ENCODE peak calls at places on chromosomes 4 and X, in eight cellular contexts. One of them, this sample, is unnamed.

GRCh38 chr4:24169956-24170355 is 280.1 kb upstream of the PPARGC1A start:
- DNase-seq in frontal cortex: no peak
- DNase-seq in nucleus accumbens: no peak
- DNase-seq in D341Med: no peak
- DNase-seq in AG20443: no peak
- DNase-seq in HS-5: no peak
- DNase-seq in HT-29: no peak
- DNase-seq in CD4-positive, alpha-beta T cell: no peak
- DNase-seq in this sample: no peak

GRCh38 chr4:119037709-119038463 is 97.7 kb upstream of the MYOZ2 start:
- DNase-seq in frontal cortex: no peak
- DNase-seq in nucleus accumbens: no peak
- DNase-seq in D341Med: no peak
- DNase-seq in AG20443: peak
- DNase-seq in HS-5: no peak
- DNase-seq in HT-29: no peak
- DNase-seq in CD4-positive, alpha-beta T cell: no peak
- DNase-seq in this sample: no peak

GRCh38 chr4:149029056-149029651 is 586.9 kb upstream of the NR3C2 start:
- DNase-seq in frontal cortex: no peak
- DNase-seq in nucleus accumbens: no peak
- DNase-seq in D341Med: no peak
- DNase-seq in AG20443: no peak
- DNase-seq in HS-5: no peak
- DNase-seq in HT-29: peak
- DNase-seq in CD4-positive, alpha-beta T cell: no peak
- DNase-seq in this sample: no peak

GRCh38 chr4:130125468-130125867 is 1029.5 kb downstream of the C4orf33 start:
- DNase-seq in frontal cortex: no peak
- DNase-seq in nucleus accumbens: no peak
- DNase-seq in D341Med: no peak
- DNase-seq in AG20443: no peak
- DNase-seq in HS-5: no peak
- DNase-seq in HT-29: no peak
- DNase-seq in CD4-positive, alpha-beta T cell: no peak
- DNase-seq in this sample: no peak

GRCh38 chr4:158778712-158779111 is 9.9 kb downstream of the FNIP2 start:
- DNase-seq in frontal cortex: no peak
- DNase-seq in nucleus accumbens: no peak
- DNase-seq in D341Med: no peak
- DNase-seq in AG20443: no peak
- DNase-seq in HS-5: no peak
- DNase-seq in HT-29: peak
- DNase-seq in CD4-positive, alpha-beta T cell: no peak
- DNase-seq in this sample: no peak

GRCh38 chrX:133726642-133727041 is 258.8 kb downstream of the GPC3 start:
- DNase-seq in frontal cortex: no peak
- DNase-seq in nucleus accumbens: no peak
- DNase-seq in D341Med: no peak
- DNase-seq in AG20443: no peak
- DNase-seq in HS-5: no peak
- DNase-seq in HT-29: peak
- DNase-seq in CD4-positive, alpha-beta T cell: no peak
- DNase-seq in this sample: no peak

GRCh38 chr4:7186081-7186480 is 6.3 kb upstream of the SORCS2 start:
- DNase-seq in frontal cortex: no peak
- DNase-seq in nucleus accumbens: no peak
- DNase-seq in D341Med: peak
- DNase-seq in AG20443: peak
- DNase-seq in HS-5: no peak
- DNase-seq in HT-29: peak
- DNase-seq in CD4-positive, alpha-beta T cell: no peak
- DNase-seq in this sample: no peak

GRCh38 chr4:151555151-151555945 is 146.4 kb downstream of the FHIP1A start:
- DNase-seq in frontal cortex: no peak
- DNase-seq in nucleus accumbens: no peak
- DNase-seq in D341Med: no peak
- DNase-seq in AG20443: peak
- DNase-seq in HS-5: no peak
- DNase-seq in HT-29: no peak
- DNase-seq in CD4-positive, alpha-beta T cell: no peak
- DNase-seq in this sample: no peak

GRCh38 chr4:41882622-41883347 is 52.4 kb upstream of the TMEM33 start:
- DNase-seq in frontal cortex: peak
- DNase-seq in nucleus accumbens: peak
- DNase-seq in D341Med: peak
- DNase-seq in AG20443: peak
- DNase-seq in HS-5: peak
- DNase-seq in HT-29: peak
- DNase-seq in CD4-positive, alpha-beta T cell: peak
- DNase-seq in this sample: no peak

GRCh38 chrX:154097003-154097596 is 417 bp downstream of the MECP2 start:
- DNase-seq in frontal cortex: peak
- DNase-seq in nucleus accumbens: peak
- DNase-seq in D341Med: peak
- DNase-seq in AG20443: peak
- DNase-seq in HS-5: peak
- DNase-seq in HT-29: peak
- DNase-seq in CD4-positive, alpha-beta T cell: peak
- DNase-seq in this sample: peak

GRCh38 chrX:49761481-49761880 is 65.7 kb upstream of the PAGE1 start:
- DNase-seq in frontal cortex: peak
- DNase-seq in nucleus accumbens: no peak
- DNase-seq in D341Med: peak
- DNase-seq in AG20443: peak
- DNase-seq in HS-5: no peak
- DNase-seq in HT-29: peak
- DNase-seq in CD4-positive, alpha-beta T cell: no peak
- DNase-seq in this sample: no peak

GRCh38 chr4:153297116-153297515 is 47.4 kb upstream of the MND1 start:
- DNase-seq in frontal cortex: no peak
- DNase-seq in nucleus accumbens: no peak
- DNase-seq in D341Med: no peak
- DNase-seq in AG20443: no peak
- DNase-seq in HS-5: no peak
- DNase-seq in HT-29: no peak
- DNase-seq in CD4-positive, alpha-beta T cell: no peak
- DNase-seq in this sample: no peak

This sample was measured in osteocyte.